ENCODE peak calls at places on chromosomes 2 and 18, in eight cellular contexts. One of them, this sample, is unnamed.

GRCh38 chr2:78175642-78176041 is 653.5 kb upstream of the LRRTM4 start:
- DNase-seq in H9: no peak
- DNase-seq in astrocyte: no peak
- DNase-seq in WTC11: no peak
- DNase-seq in tibial artery: no peak
- DNase-seq in foreskin fibroblast: no peak
- DNase-seq in astrocyte of the cerebellum: no peak
- DNase-seq in lower lobe of right lung: no peak
- DNase-seq in this sample: no peak

GRCh38 chr2:21194828-21195227 is 71.1 kb downstream of the TDRD15 start:
- DNase-seq in H9: no peak
- DNase-seq in astrocyte: no peak
- DNase-seq in WTC11: no peak
- DNase-seq in tibial artery: no peak
- DNase-seq in foreskin fibroblast: no peak
- DNase-seq in astrocyte of the cerebellum: no peak
- DNase-seq in lower lobe of right lung: no peak
- DNase-seq in this sample: no peak

GRCh38 chr2:31979966-31980365 is 30.8 kb downstream of the MEMO1 start:
- DNase-seq in H9: no peak
- DNase-seq in astrocyte: no peak
- DNase-seq in WTC11: no peak
- DNase-seq in tibial artery: no peak
- DNase-seq in foreskin fibroblast: peak; percentile 22
- DNase-seq in astrocyte of the cerebellum: no peak
- DNase-seq in lower lobe of right lung: no peak
- DNase-seq in this sample: no peak

GRCh38 chr2:144354953-144355352 is 165.0 kb downstream of the ZEB2 start:
- DNase-seq in H9: no peak
- DNase-seq in astrocyte: no peak
- DNase-seq in WTC11: no peak
- DNase-seq in tibial artery: no peak
- DNase-seq in foreskin fibroblast: peak; percentile 52
- DNase-seq in astrocyte of the cerebellum: no peak
- DNase-seq in lower lobe of right lung: no peak
- DNase-seq in this sample: no peak

GRCh38 chr2:220315098-220315785 is 687.8 kb downstream of the SLC4A3 start:
- DNase-seq in H9: no peak
- DNase-seq in astrocyte: no peak
- DNase-seq in WTC11: no peak
- DNase-seq in tibial artery: no peak
- DNase-seq in foreskin fibroblast: no peak
- DNase-seq in astrocyte of the cerebellum: no peak
- DNase-seq in lower lobe of right lung: no peak
- DNase-seq in this sample: no peak

GRCh38 chr2:207984765-207985480 is 40.4 kb downstream of the PLEKHM3 start:
- DNase-seq in H9: no peak
- DNase-seq in astrocyte: no peak
- DNase-seq in WTC11: no peak
- DNase-seq in tibial artery: no peak
- DNase-seq in foreskin fibroblast: no peak
- DNase-seq in astrocyte of the cerebellum: no peak
- DNase-seq in lower lobe of right lung: no peak
- DNase-seq in this sample: no peak

GRCh38 chr2:201467666-201468065 is 16.1 kb downstream of the STRADB start:
- DNase-seq in H9: no peak
- DNase-seq in astrocyte: no peak
- DNase-seq in WTC11: no peak
- DNase-seq in tibial artery: no peak
- DNase-seq in foreskin fibroblast: peak; percentile 21
- DNase-seq in astrocyte of the cerebellum: no peak
- DNase-seq in lower lobe of right lung: no peak
- DNase-seq in this sample: no peak

GRCh38 chr2:127326289-127326945 is 32.5 kb upstream of the ERCC3 start:
- DNase-seq in H9: no peak
- DNase-seq in astrocyte: no peak
- DNase-seq in WTC11: no peak
- DNase-seq in tibial artery: no peak
- DNase-seq in foreskin fibroblast: no peak
- DNase-seq in astrocyte of the cerebellum: no peak
- DNase-seq in lower lobe of right lung: no peak
- DNase-seq in this sample: no peak

GRCh38 chr18:9146224-9146623 is 9.6 kb downstream of the ANKRD12 start:
- DNase-seq in H9: no peak
- DNase-seq in astrocyte: no peak
- DNase-seq in WTC11: no peak
- DNase-seq in tibial artery: no peak
- DNase-seq in foreskin fibroblast: no peak
- DNase-seq in astrocyte of the cerebellum: no peak
- DNase-seq in lower lobe of right lung: no peak
- DNase-seq in this sample: no peak

GRCh38 chr2:190359896-190360376 is 16.5 kb downstream of the INPP1 start:
- DNase-seq in H9: no peak
- DNase-seq in astrocyte: peak; percentile 64
- DNase-seq in WTC11: no peak
- DNase-seq in tibial artery: peak; percentile 72
- DNase-seq in foreskin fibroblast: peak; percentile 72
- DNase-seq in astrocyte of the cerebellum: peak; percentile 55
- DNase-seq in lower lobe of right lung: no peak
- DNase-seq in this sample: no peak

GRCh38 chr2:130957920-130958319 is 121.2 kb downstream of the ARHGEF4 start:
- DNase-seq in H9: no peak
- DNase-seq in astrocyte: no peak
- DNase-seq in WTC11: no peak
- DNase-seq in tibial artery: no peak
- DNase-seq in foreskin fibroblast: no peak
- DNase-seq in astrocyte of the cerebellum: no peak
- DNase-seq in lower lobe of right lung: no peak
- DNase-seq in this sample: no peak

GRCh38 chr2:150175034-150175433 is 312.4 kb downstream of the RND3 start:
- DNase-seq in H9: no peak
- DNase-seq in astrocyte: no peak
- DNase-seq in WTC11: no peak
- DNase-seq in tibial artery: no peak
- DNase-seq in foreskin fibroblast: no peak
- DNase-seq in astrocyte of the cerebellum: no peak
- DNase-seq in lower lobe of right lung: no peak
- DNase-seq in this sample: no peak

GRCh38 chr2:147500229-147500628 is 344.6 kb upstream of the ACVR2A start:
- DNase-seq in H9: no peak
- DNase-seq in astrocyte: no peak
- DNase-seq in WTC11: no peak
- DNase-seq in tibial artery: no peak
- DNase-seq in foreskin fibroblast: no peak
- DNase-seq in astrocyte of the cerebellum: no peak
- DNase-seq in lower lobe of right lung: no peak
- DNase-seq in this sample: no peak

GRCh38 chr2:138689705-138690104 is 90.5 kb downstream of the NXPH2 start:
- DNase-seq in H9: no peak
- DNase-seq in astrocyte: no peak
- DNase-seq in WTC11: no peak
- DNase-seq in tibial artery: no peak
- DNase-seq in foreskin fibroblast: no peak
- DNase-seq in astrocyte of the cerebellum: no peak
- DNase-seq in lower lobe of right lung: no peak
- DNase-seq in this sample: no peak

GRCh38 chr2:199261221-199261620 is 196.5 kb downstream of the SATB2 start:
- DNase-seq in H9: no peak
- DNase-seq in astrocyte: peak; percentile 81
- DNase-seq in WTC11: no peak
- DNase-seq in tibial artery: no peak
- DNase-seq in foreskin fibroblast: peak; percentile 78
- DNase-seq in astrocyte of the cerebellum: peak; percentile 95
- DNase-seq in lower lobe of right lung: no peak
- DNase-seq in this sample: no peak

GRCh38 chr2:47905454-47906260 is 641 bp downstream of the FBXO11 start:
- DNase-seq in H9: peak; percentile 34
- DNase-seq in astrocyte: peak; percentile 47
- DNase-seq in WTC11: peak; percentile 66
- DNase-seq in tibial artery: peak; percentile 79
- DNase-seq in foreskin fibroblast: peak; percentile 67
- DNase-seq in astrocyte of the cerebellum: no peak
- DNase-seq in lower lobe of right lung: peak; percentile 76
- DNase-seq in this sample: peak; percentile 63

GRCh38 chr18:11541179-11541578 is 68.2 kb upstream of the SLC35G4 start:
- DNase-seq in H9: no peak
- DNase-seq in astrocyte: no peak
- DNase-seq in WTC11: no peak
- DNase-seq in tibial artery: no peak
- DNase-seq in foreskin fibroblast: no peak
- DNase-seq in astrocyte of the cerebellum: no peak
- DNase-seq in lower lobe of right lung: no peak
- DNase-seq in this sample: no peak

GRCh38 chr2:60567092-60567491 is 13.6 kb upstream of the BCL11A start:
- DNase-seq in H9: no peak
- DNase-seq in astrocyte: no peak
- DNase-seq in WTC11: no peak
- DNase-seq in tibial artery: no peak
- DNase-seq in foreskin fibroblast: no peak
- DNase-seq in astrocyte of the cerebellum: no peak
- DNase-seq in lower lobe of right lung: no peak
- DNase-seq in this sample: no peak

GRCh38 chr2:60560734-60561649 is 7.5 kb upstream of the BCL11A start:
- DNase-seq in H9: no peak
- DNase-seq in astrocyte: no peak
- DNase-seq in WTC11: no peak
- DNase-seq in tibial artery: no peak
- DNase-seq in foreskin fibroblast: peak; percentile 60
- DNase-seq in astrocyte of the cerebellum: no peak
- DNase-seq in lower lobe of right lung: no peak
- DNase-seq in this sample: no peak

GRCh38 chr2:60569680-60570111 is 16.2 kb upstream of the BCL11A start:
- DNase-seq in H9: no peak
- DNase-seq in astrocyte: no peak
- DNase-seq in WTC11: no peak
- DNase-seq in tibial artery: no peak
- DNase-seq in foreskin fibroblast: peak; percentile 30
- DNase-seq in astrocyte of the cerebellum: no peak
- DNase-seq in lower lobe of right lung: no peak
- DNase-seq in this sample: no peak

GRCh38 chr2:60567919-60568874 is 14.7 kb upstream of the BCL11A start:
- DNase-seq in H9: no peak
- DNase-seq in astrocyte: no peak
- DNase-seq in WTC11: peak; percentile 26
- DNase-seq in tibial artery: no peak
- DNase-seq in foreskin fibroblast: peak; percentile 19
- DNase-seq in astrocyte of the cerebellum: no peak
- DNase-seq in lower lobe of right lung: no peak
- DNase-seq in this sample: no peak

GRCh38 chr2:60565472-60565871 is 12.0 kb upstream of the BCL11A start:
- DNase-seq in H9: no peak
- DNase-seq in astrocyte: no peak
- DNase-seq in WTC11: peak; percentile 30
- DNase-seq in tibial artery: no peak
- DNase-seq in foreskin fibroblast: peak; percentile 43
- DNase-seq in astrocyte of the cerebellum: no peak
- DNase-seq in lower lobe of right lung: no peak
- DNase-seq in this sample: peak; percentile 34
- TF ChIP-seq CTCF in H9: peak; percentile 52
- TF ChIP-seq CTCF in astrocyte: peak; percentile 22
- TF ChIP-seq CTCF in WTC11: no peak
- TF ChIP-seq CTCF in tibial artery: no peak
- TF ChIP-seq CTCF in foreskin fibroblast: peak; percentile 19
- TF ChIP-seq CTCF in astrocyte of the cerebellum: peak; percentile 42
- TF ChIP-seq CTCF in lower lobe of right lung: peak; percentile 27
- TF ChIP-seq CTCF in this sample: no peak

GRCh38 chr2:233422050-233422639 is 67.9 kb downstream of the DGKD start:
- DNase-seq in H9: no peak
- DNase-seq in astrocyte: no peak
- DNase-seq in WTC11: no peak
- DNase-seq in tibial artery: peak; percentile 65
- DNase-seq in foreskin fibroblast: no peak
- DNase-seq in astrocyte of the cerebellum: no peak
- DNase-seq in lower lobe of right lung: peak; percentile 95
- DNase-seq in this sample: no peak

GRCh38 chr2:233421091-233421816 is 67.0 kb downstream of the DGKD start:
- DNase-seq in H9: no peak
- DNase-seq in astrocyte: no peak
- DNase-seq in WTC11: no peak
- DNase-seq in tibial artery: peak; percentile 53
- DNase-seq in foreskin fibroblast: no peak
- DNase-seq in astrocyte of the cerebellum: no peak
- DNase-seq in lower lobe of right lung: no peak
- DNase-seq in this sample: no peak

GRCh38 chr2:233423436-233423860 is 69.2 kb downstream of the DGKD start:
- DNase-seq in H9: no peak
- DNase-seq in astrocyte: no peak
- DNase-seq in WTC11: no peak
- DNase-seq in tibial artery: peak; percentile 49
- DNase-seq in foreskin fibroblast: no peak
- DNase-seq in astrocyte of the cerebellum: no peak
- DNase-seq in lower lobe of right lung: no peak
- DNase-seq in this sample: no peak

GRCh38 chr2:233424028-233424951 is 70.0 kb downstream of the DGKD start:
- DNase-seq in H9: no peak
- DNase-seq in astrocyte: no peak
- DNase-seq in WTC11: no peak
- DNase-seq in tibial artery: peak; percentile 92
- DNase-seq in foreskin fibroblast: no peak
- DNase-seq in astrocyte of the cerebellum: no peak
- DNase-seq in lower lobe of right lung: peak; percentile 62
- DNase-seq in this sample: no peak

GRCh38 chr2:233422649-233423435 is 68.5 kb downstream of the DGKD start:
- DNase-seq in H9: no peak
- DNase-seq in astrocyte: no peak
- DNase-seq in WTC11: no peak
- DNase-seq in tibial artery: no peak
- DNase-seq in foreskin fibroblast: no peak
- DNase-seq in astrocyte of the cerebellum: no peak
- DNase-seq in lower lobe of right lung: no peak
- DNase-seq in this sample: no peak
- TF ChIP-seq CTCF in H9: no peak
- TF ChIP-seq CTCF in astrocyte: no peak
- TF ChIP-seq CTCF in WTC11: no peak
- TF ChIP-seq CTCF in tibial artery: no peak
- TF ChIP-seq CTCF in foreskin fibroblast: no peak
- TF ChIP-seq CTCF in astrocyte of the cerebellum: no peak
- TF ChIP-seq CTCF in lower lobe of right lung: no peak
- TF ChIP-seq CTCF in this sample: no peak

DNA sequence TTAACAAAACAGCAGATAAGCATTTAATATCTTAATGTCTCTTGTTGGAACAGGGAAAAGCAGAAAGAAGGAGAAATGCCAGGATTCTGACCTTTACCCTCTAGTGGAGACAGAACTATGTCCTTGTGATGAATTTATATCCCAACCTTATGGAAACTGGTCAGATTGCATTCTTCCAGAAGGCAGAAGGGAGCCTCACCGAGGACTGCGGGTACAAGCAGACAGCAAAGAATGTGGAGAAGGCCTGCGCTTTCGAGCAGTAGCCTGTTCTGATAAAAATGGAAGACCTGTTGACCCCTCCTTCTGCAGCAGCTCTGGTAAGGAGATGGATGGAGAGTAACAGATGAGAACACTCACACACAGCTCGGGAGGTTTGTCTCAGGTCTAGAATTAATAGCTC is 552.7 kb upstream of the HNMT start:
- DNase-seq in H9: no peak
- DNase-seq in astrocyte: no peak
- DNase-seq in WTC11: no peak
- DNase-seq in tibial artery: no peak
- DNase-seq in foreskin fibroblast: no peak
- DNase-seq in astrocyte of the cerebellum: no peak
- DNase-seq in lower lobe of right lung: no peak
- DNase-seq in this sample: no peak
- TF ChIP-seq CTCF in H9: no peak
- TF ChIP-seq CTCF in astrocyte: no peak
- TF ChIP-seq CTCF in WTC11: no peak
- TF ChIP-seq CTCF in tibial artery: no peak
- TF ChIP-seq CTCF in foreskin fibroblast: no peak
- TF ChIP-seq CTCF in astrocyte of the cerebellum: no peak
- TF ChIP-seq CTCF in lower lobe of right lung: no peak
- TF ChIP-seq CTCF in this sample: no peak

GRCh38 chr2:120204022-120204405 is 19.2 kb downstream of the TMEM185B start:
- DNase-seq in H9: peak; percentile 39
- DNase-seq in astrocyte: no peak
- DNase-seq in WTC11: no peak
- DNase-seq in tibial artery: no peak
- DNase-seq in foreskin fibroblast: no peak
- DNase-seq in astrocyte of the cerebellum: no peak
- DNase-seq in lower lobe of right lung: no peak
- DNase-seq in this sample: no peak
- TF ChIP-seq CTCF in H9: peak; percentile 41
- TF ChIP-seq CTCF in astrocyte: no peak
- TF ChIP-seq CTCF in WTC11: no peak
- TF ChIP-seq CTCF in tibial artery: no peak
- TF ChIP-seq CTCF in foreskin fibroblast: no peak
- TF ChIP-seq CTCF in astrocyte of the cerebellum: no peak
- TF ChIP-seq CTCF in lower lobe of right lung: no peak
- TF ChIP-seq CTCF in this sample: no peak

This sample was measured in endothelial cell.